ENCODE peak calls at places on chromosomes 12 and 14, in eight cellular contexts. One of them, this sample, is unnamed.

GRCh38 chr12:90250041-90250440 is 541.4 kb upstream of the ATP2B1 start:
- DNase-seq in MM.1S: no peak
- DNase-seq in stomach: no peak
- DNase-seq in NB4: no peak
- DNase-seq in heart left ventricle: no peak
- DNase-seq in hepatocyte: no peak
- DNase-seq in fibroblast of mammary gland: no peak
- DNase-seq in lower leg skin: no peak
- DNase-seq in this sample: no peak

GRCh38 chr12:6059860-6060565 is 64.5 kb downstream of the VWF start:
- DNase-seq in MM.1S: no peak
- DNase-seq in fibroblast of mammary gland: no peak
- DNase-seq in lower leg skin: no peak
- DNase-seq in heart left ventricle: no peak
- DNase-seq in NB4: no peak
- DNase-seq in stomach: no peak
- DNase-seq in hepatocyte: no peak
- DNase-seq in this sample: no peak

GRCh38 chr12:5037795-5038357 is 5.8 kb upstream of the KCNA5 start:
- DNase-seq in lower leg skin: no peak
- DNase-seq in stomach: no peak
- DNase-seq in hepatocyte: no peak
- DNase-seq in MM.1S: no peak
- DNase-seq in NB4: no peak
- DNase-seq in heart left ventricle: no peak
- DNase-seq in fibroblast of mammary gland: no peak
- DNase-seq in this sample: no peak

GRCh38 chr12:99658950-99659349 is 11.4 kb downstream of the GARIN6 start:
- DNase-seq in MM.1S: peak
- DNase-seq in stomach: no peak
- DNase-seq in fibroblast of mammary gland: peak
- DNase-seq in heart left ventricle: no peak
- DNase-seq in NB4: peak
- DNase-seq in hepatocyte: no peak
- DNase-seq in lower leg skin: no peak
- DNase-seq in this sample: no peak

GRCh38 chr12:29241821-29242591 is 92.9 kb downstream of the FAR2 start:
- DNase-seq in heart left ventricle: peak
- DNase-seq in NB4: peak
- DNase-seq in stomach: peak
- DNase-seq in hepatocyte: peak
- DNase-seq in MM.1S: no peak
- DNase-seq in lower leg skin: peak
- DNase-seq in fibroblast of mammary gland: peak
- DNase-seq in this sample: peak

GRCh38 chr12:128415036-128415560 is 148.1 kb downstream of the TMEM132C start:
- DNase-seq in heart left ventricle: no peak
- DNase-seq in stomach: no peak
- DNase-seq in NB4: no peak
- DNase-seq in MM.1S: no peak
- DNase-seq in hepatocyte: no peak
- DNase-seq in fibroblast of mammary gland: no peak
- DNase-seq in lower leg skin: no peak
- DNase-seq in this sample: no peak

GRCh38 chr14:20515846-20516245 is 10.5 kb downstream of the RNASE10 start:
- DNase-seq in hepatocyte: no peak
- DNase-seq in lower leg skin: no peak
- DNase-seq in NB4: no peak
- DNase-seq in MM.1S: no peak
- DNase-seq in heart left ventricle: no peak
- DNase-seq in stomach: no peak
- DNase-seq in fibroblast of mammary gland: peak
- DNase-seq in this sample: no peak

GRCh38 chr12:83039413-83039812 is 352.7 kb downstream of the TMTC2 start:
- DNase-seq in hepatocyte: no peak
- DNase-seq in heart left ventricle: no peak
- DNase-seq in lower leg skin: no peak
- DNase-seq in fibroblast of mammary gland: no peak
- DNase-seq in stomach: no peak
- DNase-seq in NB4: no peak
- DNase-seq in MM.1S: no peak
- DNase-seq in this sample: no peak

GRCh38 chr12:114678718-114679117 is 5.3 kb downstream of the TBX3 start:
- DNase-seq in fibroblast of mammary gland: no peak
- DNase-seq in hepatocyte: no peak
- DNase-seq in stomach: no peak
- DNase-seq in NB4: no peak
- DNase-seq in MM.1S: no peak
- DNase-seq in lower leg skin: no peak
- DNase-seq in heart left ventricle: no peak
- DNase-seq in this sample: no peak

GRCh38 chr14:83478741-83479140 is 1945.1 kb upstream of the SEL1L start:
- DNase-seq in stomach: no peak
- DNase-seq in heart left ventricle: no peak
- DNase-seq in MM.1S: no peak
- DNase-seq in NB4: no peak
- DNase-seq in lower leg skin: no peak
- DNase-seq in fibroblast of mammary gland: no peak
- DNase-seq in hepatocyte: no peak
- DNase-seq in this sample: no peak

DNA sequence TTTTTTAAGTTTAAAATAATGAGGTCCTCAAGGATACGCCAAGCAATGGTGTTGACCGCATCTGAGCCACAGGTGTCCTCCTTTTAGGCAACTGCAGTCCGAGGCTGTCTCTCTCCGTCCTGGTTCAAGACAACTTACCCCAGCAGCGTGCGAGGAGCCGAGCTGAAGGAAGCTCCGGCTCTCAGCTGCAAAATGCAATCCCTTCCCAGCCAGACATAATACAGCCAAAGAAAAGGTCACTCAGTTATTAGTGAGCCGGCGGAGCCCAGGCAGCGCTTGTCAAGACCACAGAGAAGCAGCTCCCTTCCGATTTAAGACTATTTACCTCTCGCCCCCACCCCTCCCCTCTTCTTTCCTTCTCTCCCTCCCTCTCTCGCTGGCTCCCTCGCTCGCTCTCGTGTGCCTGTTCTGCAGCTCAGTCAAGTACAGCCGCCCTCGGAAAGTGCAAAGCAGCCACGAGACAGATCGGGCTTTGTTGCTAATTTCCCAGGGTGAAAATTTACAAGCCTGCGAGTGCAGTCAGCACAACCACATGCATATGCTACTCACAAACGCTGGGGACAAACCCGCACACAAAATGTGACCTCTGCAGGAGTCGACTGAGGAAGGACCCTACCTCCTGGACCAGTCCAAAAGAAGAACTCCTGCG is 363 bp upstream of the LMO3 start:
- DNase-seq in heart left ventricle: no peak
- DNase-seq in stomach: no peak
- DNase-seq in NB4: peak
- DNase-seq in MM.1S: peak
- DNase-seq in hepatocyte: peak
- DNase-seq in lower leg skin: no peak
- DNase-seq in fibroblast of mammary gland: peak
- DNase-seq in this sample: peak
- H3K4me3 ChIP-seq in heart left ventricle: peak
- H3K4me3 ChIP-seq in stomach: peak
- H3K4me3 ChIP-seq in NB4: peak
- H3K4me3 ChIP-seq in MM.1S: peak
- H3K4me3 ChIP-seq in hepatocyte: peak
- H3K4me3 ChIP-seq in lower leg skin: peak
- H3K4me3 ChIP-seq in fibroblast of mammary gland: peak
- H3K4me3 ChIP-seq in this sample: peak

GRCh38 chr12:62224601-62225000 is 35.6 kb upstream of the USP15 start:
- DNase-seq in lower leg skin: no peak
- DNase-seq in NB4: no peak
- DNase-seq in hepatocyte: no peak
- DNase-seq in MM.1S: no peak
- DNase-seq in heart left ventricle: no peak
- DNase-seq in fibroblast of mammary gland: no peak
- DNase-seq in stomach: no peak
- DNase-seq in this sample: no peak
- TF ChIP-seq CTCF in lower leg skin: no peak
- TF ChIP-seq CTCF in NB4: no peak
- TF ChIP-seq CTCF in hepatocyte: no peak
- TF ChIP-seq CTCF in MM.1S: no peak
- TF ChIP-seq CTCF in heart left ventricle: no peak
- TF ChIP-seq CTCF in fibroblast of mammary gland: no peak
- TF ChIP-seq CTCF in stomach: no peak
- TF ChIP-seq CTCF in this sample: no peak

GRCh38 chr12:27583981-27584380 is 60.0 kb downstream of the PPFIBP1 start:
- DNase-seq in lower leg skin: no peak
- DNase-seq in heart left ventricle: no peak
- DNase-seq in MM.1S: no peak
- DNase-seq in NB4: no peak
- DNase-seq in hepatocyte: no peak
- DNase-seq in fibroblast of mammary gland: no peak
- DNase-seq in stomach: no peak
- DNase-seq in this sample: no peak

GRCh38 chr12:27578689-27579372 is 54.8 kb downstream of the PPFIBP1 start:
- DNase-seq in lower leg skin: no peak
- DNase-seq in NB4: no peak
- DNase-seq in stomach: no peak
- DNase-seq in hepatocyte: no peak
- DNase-seq in heart left ventricle: no peak
- DNase-seq in MM.1S: no peak
- DNase-seq in fibroblast of mammary gland: no peak
- DNase-seq in this sample: no peak

GRCh38 chr12:27585739-27586265 is 61.8 kb downstream of the PPFIBP1 start:
- DNase-seq in lower leg skin: no peak
- DNase-seq in MM.1S: no peak
- DNase-seq in stomach: no peak
- DNase-seq in fibroblast of mammary gland: no peak
- DNase-seq in heart left ventricle: no peak
- DNase-seq in hepatocyte: no peak
- DNase-seq in NB4: peak
- DNase-seq in this sample: no peak

GRCh38 chr12:27580561-27581330 is 56.7 kb downstream of the PPFIBP1 start:
- DNase-seq in stomach: no peak
- DNase-seq in heart left ventricle: no peak
- DNase-seq in lower leg skin: no peak
- DNase-seq in fibroblast of mammary gland: no peak
- DNase-seq in NB4: no peak
- DNase-seq in MM.1S: no peak
- DNase-seq in hepatocyte: no peak
- DNase-seq in this sample: no peak

GRCh38 chr12:27583057-27583797 is 59.2 kb downstream of the PPFIBP1 start:
- DNase-seq in NB4: no peak
- DNase-seq in lower leg skin: no peak
- DNase-seq in stomach: no peak
- DNase-seq in fibroblast of mammary gland: peak
- DNase-seq in MM.1S: no peak
- DNase-seq in heart left ventricle: peak
- DNase-seq in hepatocyte: no peak
- DNase-seq in this sample: no peak
- H3K4me3 ChIP-seq in NB4: no peak
- H3K4me3 ChIP-seq in lower leg skin: no peak
- H3K4me3 ChIP-seq in stomach: no peak
- H3K4me3 ChIP-seq in fibroblast of mammary gland: no peak
- H3K4me3 ChIP-seq in MM.1S: no peak
- H3K4me3 ChIP-seq in heart left ventricle: no peak
- H3K4me3 ChIP-seq in hepatocyte: no peak
- H3K4me3 ChIP-seq in this sample: no peak

DNA sequence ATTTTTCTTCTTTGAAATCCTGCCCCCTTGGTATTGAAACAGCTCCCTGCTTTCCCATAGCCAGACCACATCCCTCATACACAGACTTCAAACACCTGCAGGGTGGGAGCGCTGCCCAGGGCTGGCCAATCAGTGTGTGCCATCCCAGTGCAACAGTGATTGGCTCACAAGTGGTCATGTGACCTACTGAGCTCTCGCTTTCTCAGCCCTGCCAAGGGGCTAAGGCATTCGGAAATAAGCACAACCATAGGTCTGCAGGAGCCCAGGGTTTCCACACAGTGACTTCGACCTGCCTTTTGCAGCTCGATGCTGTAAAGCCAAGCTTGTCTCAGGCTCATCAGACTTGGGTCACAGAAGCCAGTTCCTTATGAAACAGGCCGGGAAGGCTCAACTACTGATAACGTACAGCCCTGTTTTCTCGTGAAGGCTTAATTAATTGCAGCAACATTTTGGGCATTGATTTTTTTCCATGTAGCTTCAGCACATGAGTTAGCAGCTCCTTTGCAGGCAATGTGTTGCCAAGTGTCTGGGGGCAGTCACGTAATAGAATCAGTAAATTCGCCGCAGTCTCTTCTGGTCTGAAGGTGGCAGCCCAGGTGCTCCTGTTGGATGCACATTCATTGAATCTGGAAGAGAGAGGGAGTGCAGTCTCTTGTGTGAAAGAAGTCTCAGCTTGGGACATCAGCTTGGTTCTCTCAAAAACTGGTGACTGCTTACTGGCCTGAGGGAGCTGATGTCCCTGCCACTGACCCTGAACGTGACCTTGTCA is 1091.8 kb downstream of the AACS start:
- DNase-seq in heart left ventricle: no peak
- DNase-seq in hepatocyte: no peak
- DNase-seq in MM.1S: no peak
- DNase-seq in NB4: no peak
- DNase-seq in stomach: no peak
- DNase-seq in lower leg skin: no peak
- DNase-seq in fibroblast of mammary gland: no peak
- DNase-seq in this sample: no peak
- TF ChIP-seq CTCF in heart left ventricle: no peak
- TF ChIP-seq CTCF in hepatocyte: no peak
- TF ChIP-seq CTCF in MM.1S: no peak
- TF ChIP-seq CTCF in NB4: no peak
- TF ChIP-seq CTCF in stomach: no peak
- TF ChIP-seq CTCF in lower leg skin: no peak
- TF ChIP-seq CTCF in fibroblast of mammary gland: no peak
- TF ChIP-seq CTCF in this sample: no peak